ENCODE peak calls at places on chromosome 14, in four cellular contexts. H, X, L and A are unnamed samples.
A peak's percentile ranks its signal among the peaks of the same experiment; 100 is the strongest.

GRCh38 chr14:39673141-39674133 is 241.2 kb upstream of the FBXO33 start:
- DNase-seq in H (no peak), X (no peak), L (no peak), A (no peak)

GRCh38 chr14:104530651-104531050 is 48.9 kb upstream of the C14orf180 start:
- DNase-seq in H (peak; percentile 7), X (no peak), L (peak; percentile 13), A (no peak)

GRCh38 chr14:100775351-100775830 is 48.7 kb downstream of the DLK1 start:
- DNase-seq in H (no peak), X (no peak), L (no peak), A (no peak)

GRCh38 chr14:65164068-65164824 is 61.9 kb upstream of the MAX start:
- DNase-seq in H (no peak), X (peak; percentile 27), L (no peak), A (no peak)

GRCh38 chr14:56874375-56874774 is 64.1 kb upstream of the OTX2 start:
- DNase-seq in H (no peak), X (no peak), L (peak; percentile 68), A (no peak)

GRCh38 chr14:24726480-24726879 is 92.5 kb upstream of the GZMB start:
- DNase-seq in H (no peak), X (no peak), L (no peak), A (no peak)

GRCh38 chr14:105064721-105065143 is 498 bp downstream of the GPR132 start:
- DNase-seq in H (no peak), X (no peak), L (peak; percentile 52), A (no peak)

GRCh38 chr14:61531741-61532505 is 163.4 kb upstream of the HIF1A start:
- DNase-seq in H (no peak), X (no peak), L (no peak), A (no peak)

GRCh38 chr14:71629765-71630502 is 302.3 kb upstream of the RGS6 start:
- DNase-seq in H (no peak), X (no peak), L (no peak), A (no peak)

GRCh38 chr14:31084385-31084784 is 58.2 kb upstream of the STRN3 start:
- DNase-seq in H (no peak), X (peak; percentile 60), L (no peak), A (no peak)

GRCh38 chr14:89025581-89026236 is 201.3 kb downstream of the TTC8 start:
- DNase-seq in H (no peak), X (no peak), L (no peak), A (no peak)

GRCh38 chr14:23539209-23539866 is 12.2 kb downstream of the ZFHX2 start:
- DNase-seq in H (no peak), X (peak; percentile 44), L (peak; percentile 85), A (no peak)

GRCh38 chr14:68943107-68943506 is 36.0 kb downstream of the ACTN1 start:
- DNase-seq in H (no peak), X (no peak), L (no peak), A (no peak)

GRCh38 chr14:96086032-96086431 is 46.9 kb downstream of the C14orf132 start:
- DNase-seq in H (no peak), X (no peak), L (no peak), A (no peak)

GRCh38 chr14:105690671-105691070 is 164.3 kb downstream of the TMEM121 start:
- DNase-seq in H (no peak), X (no peak), L (no peak), A (no peak)